ENCODE peak calls at places on chromosomes 12 and 14, in five cellular contexts. E is NCI-H774; T is right atrium auricular region; D is stimulated activated naive CD4-positive, alpha-beta T cell; R is lung microvascular endothelial cell. O is an unnamed sample.

GRCh38 chr12:26135010-26135420 is 10.2 kb upstream of the BHLHE41 start:
- DNase-seq in E (peak; percentile 63), T (no peak), D (no peak), R (no peak), O (no peak)

GRCh38 chr12:9868951-9869306 is 225 bp downstream of the CLEC2B start:
- DNase-seq in E (no peak), T (no peak), D (no peak), R (no peak), O (no peak)

GRCh38 chr12:13038491-13039161 is 5.6 kb upstream of the FAM234B start:
- DNase-seq in E (no peak), T (no peak), D (no peak), R (peak; percentile 27), O (no peak)

GRCh38 chr12:77630341-77630740 is 200.4 kb upstream of the NAV3 start:
- DNase-seq in E (no peak), T (no peak), D (no peak), R (no peak), O (no peak)

GRCh38 chr12:131242741-131243496 is 289.2 kb downstream of the ADGRD1 start:
- DNase-seq in E (no peak), T (no peak), D (no peak), R (no peak), O (peak; percentile 37)

GRCh38 chr14:23539209-23539866 is 12.2 kb downstream of the ZFHX2 start:
- DNase-seq in E (no peak), T (no peak), D (peak; percentile 38), R (peak; percentile 41), O (no peak)

GRCh38 chr12:5624873-5625272 is 193.0 kb downstream of the NTF3 start:
- DNase-seq in E (no peak), T (no peak), D (no peak), R (peak; percentile 63), O (no peak)

GRCh38 chr14:70027785-70028428 is 148.7 kb downstream of the SMOC1 start:
- DNase-seq in E (peak; percentile 22), T (peak; percentile 70), D (peak; percentile 22), R (peak; percentile 61), O (peak; percentile 66)

GRCh38 chr12:49678711-49679110 is 28.5 kb downstream of the FMNL3 start:
- DNase-seq in E (no peak), T (no peak), D (no peak), R (no peak), O (no peak)

GRCh38 chr14:105364100-105364708 is 34.1 kb upstream of the TEX22 start:
- DNase-seq in E (no peak), T (no peak), D (peak; percentile 54), R (no peak), O (no peak)

GRCh38 chr12:47088021-47088944 is 8.5 kb upstream of the AMIGO2 start:
- DNase-seq in E (peak; percentile 97), T (no peak), D (no peak), R (peak; percentile 90), O (no peak)

GRCh38 chr14:20429801-20430669 is 5.9 kb downstream of the KLHL33 start:
- DNase-seq in E (no peak), T (no peak), D (no peak), R (no peak), O (no peak)

O was measured in activated CD4-positive, CD25-positive, alpha-beta regulatory T cell treated with anti-CD3 and anti-CD28 coated beads, Interleukin-2, amount 50 U/mL, for 72 hours.